ENCODE peak calls at places on chromosomes 3 and 15, in five cellular contexts. W is stomach, E is SK-N-SH, F is H1, V is A549. O is an unnamed sample.
A peak's percentile ranks its signal among the peaks of the same experiment; 100 is the strongest.

GRCh38 chr15:75673426-75674247 is 25.9 kb downstream of the SNX33 start:
- DNase-seq in W (peak; percentile 43), E (no peak), F (no peak), V (no peak), O (peak; percentile 96)

GRCh38 chr3:38027466-38028465 is 1.7 kb downstream of the PLCD1 start:
- DNase-seq in W (no peak), E (no peak), F (no peak), V (no peak), O (no peak)

GRCh38 chr15:73686781-73687256 is 2.6 kb downstream of the CD276 start:
- DNase-seq in W (no peak), E (no peak), F (no peak), V (peak; percentile 17), O (peak; percentile 61)

GRCh38 chr3:33315826-33316225 is 38.6 kb downstream of the FBXL2 start:
- DNase-seq in W (no peak), E (no peak), F (no peak), V (peak; percentile 34), O (no peak)

GRCh38 chr3:137988152-137988551 is 21.8 kb upstream of the CLDN18 start:
- DNase-seq in W (peak; percentile 77), E (no peak), F (no peak), V (no peak), O (no peak)

GRCh38 chr3:173902866-173903265 is 505.3 kb downstream of the NLGN1 start:
- DNase-seq in W (no peak), E (no peak), F (no peak), V (no peak), O (no peak)

GRCh38 chr3:38029400-38030125 is at the start of gene PLCD1:
- DNase-seq in W (peak; percentile 71), E (peak; percentile 98), F (no peak), V (peak; percentile 28), O (peak; percentile 90)

GRCh38 chr15:83106994-83107840 is at the start of gene TM6SF1:
- DNase-seq in W (no peak), E (peak; percentile 80), F (no peak), V (no peak), O (no peak)

GRCh38 chr3:32421991-32422859 is 30.6 kb downstream of the CMTM7 start:
- DNase-seq in W (peak; percentile 97), E (peak; percentile 43), F (no peak), V (peak; percentile 38), O (peak; percentile 94)

GRCh38 chr15:80265021-80265420 is 13.0 kb upstream of the CTXND1 start:
- DNase-seq in W (no peak), E (no peak), F (no peak), V (no peak), O (peak; percentile 24)

GRCh38 chr3:182970811-182971418 is 9.4 kb downstream of the DCUN1D1 start:
- DNase-seq in W (no peak), E (no peak), F (no peak), V (no peak), O (no peak)

GRCh38 chr3:37736632-37737031 is 125.0 kb upstream of the CTDSPL start:
- DNase-seq in W (no peak), E (no peak), F (no peak), V (no peak), O (no peak)

GRCh38 chr15:62717496-62717895 is 325.1 kb upstream of the TPM1 start:
- DNase-seq in W (no peak), E (no peak), F (no peak), V (no peak), O (no peak)

GRCh38 chr15:58873267-58873666 is 60.2 kb downstream of the SLTM start:
- DNase-seq in W (no peak), E (no peak), F (no peak), V (no peak), O (no peak)

GRCh38 chr3:17357035-17357710 is 385.3 kb downstream of the TBC1D5 start:
- DNase-seq in W (no peak), E (no peak), F (no peak), V (no peak), O (no peak)

GRCh38 chr3:188559069-188559410 is 405.1 kb downstream of the LPP start:
- DNase-seq in W (no peak), E (no peak), F (no peak), V (no peak), O (no peak)

GRCh38 chr3:16868513-16868912 is 16.2 kb upstream of the PLCL2 start:
- DNase-seq in W (no peak), E (no peak), F (no peak), V (no peak), O (no peak)

GRCh38 chr3:194296448-194296831 is 54.7 kb downstream of the CPN2 start:
- DNase-seq in W (no peak), E (no peak), F (no peak), V (peak; percentile 66), O (peak; percentile 68)

GRCh38 chr3:72375237-72376154 is 472.7 kb downstream of the SHQ1 start:
- DNase-seq in W (no peak), E (no peak), F (no peak), V (no peak), O (no peak)

GRCh38 chr15:68578960-68579935 is at the start of gene CORO2B:
- DNase-seq in W (no peak), E (peak; percentile 87), F (no peak), V (peak; percentile 31), O (no peak)

GRCh38 chr3:152399374-152399773 is 130.6 kb downstream of the MBNL1 start:
- DNase-seq in W (no peak), E (no peak), F (no peak), V (peak; percentile 53), O (no peak)

GRCh38 chr15:75186044-75186443 is 15.6 kb upstream of the C15orf39 start:
- DNase-seq in W (no peak), E (no peak), F (no peak), V (no peak), O (peak; percentile 53)

GRCh38 chr3:145197051-145197562 is 963.9 kb downstream of the PLOD2 start:
- DNase-seq in W (peak; percentile 34), E (no peak), F (no peak), V (no peak), O (no peak)

GRCh38 chr3:53083496-53083895 is 37.6 kb upstream of the SFMBT1 start:
- DNase-seq in W (no peak), E (peak; percentile 77), F (no peak), V (no peak), O (peak; percentile 73)

GRCh38 chr3:193087336-193087735 is 153.7 kb upstream of the PLAAT1 start:
- DNase-seq in W (no peak), E (no peak), F (no peak), V (no peak), O (no peak)

GRCh38 chr15:75817151-75817935 is 25.9 kb upstream of the UBE2Q2 start:
- DNase-seq in W (no peak), E (no peak), F (no peak), V (peak; percentile 37), O (no peak)

GRCh38 chr3:14440531-14441239 is 38.3 kb downstream of the SLC6A6 start:
- DNase-seq in W (no peak), E (peak; percentile 88), F (no peak), V (peak; percentile 46), O (no peak)

GRCh38 chr3:135239485-135239884 is 444.4 kb downstream of the EPHB1 start:
- DNase-seq in W (no peak), E (peak; percentile 33), F (no peak), V (no peak), O (no peak)

GRCh38 chr3:129383292-129383860 is 45.1 kb downstream of the EFCAB12 start:
- DNase-seq in W (peak; percentile 55), E (peak; percentile 83), F (peak; percentile 39), V (peak; percentile 71), O (no peak)

GRCh38 chr3:158531334-158531733 is 39.7 kb upstream of the MLF1 start:
- DNase-seq in W (no peak), E (no peak), F (no peak), V (no peak), O (no peak)

GRCh38 chr15:25545889-25546288 is 107.1 kb upstream of the UBE3A start:
- DNase-seq in W (no peak), E (no peak), F (no peak), V (no peak), O (no peak)

GRCh38 chr3:1805331-1805730 is 293.3 kb upstream of the CNTN4 start:
- DNase-seq in W (no peak), E (no peak), F (no peak), V (no peak), O (no peak)

GRCh38 chr3:116443096-116443793 is 2.0 kb downstream of the LSAMP start:
- DNase-seq in W (no peak), E (peak; percentile 29), F (no peak), V (no peak), O (no peak)

GRCh38 chr3:61955483-61955882 is 394.1 kb downstream of the PTPRG start:
- DNase-seq in W (no peak), E (no peak), F (no peak), V (no peak), O (no peak)

GRCh38 chr15:37142371-37142770 is 42.0 kb upstream of the MEIS2 start:
- DNase-seq in W (no peak), E (no peak), F (no peak), V (no peak), O (no peak)

GRCh38 chr3:172074578-172074977 is 35.2 kb downstream of the FNDC3B start:
- DNase-seq in W (no peak), E (no peak), F (no peak), V (no peak), O (peak; percentile 78)
- TF ChIP-seq EP300 in W (no peak), E (no peak), F (no peak), V (no peak), O (no peak)

GRCh38 chr3:9408061-9408460 is 10.6 kb downstream of the SETD5 start:
- DNase-seq in W (no peak), E (no peak), F (no peak), V (no peak), O (no peak)

GRCh38 chr3:9408546-9408945 is 11.1 kb downstream of the SETD5 start:
- DNase-seq in W (no peak), E (no peak), F (no peak), V (no peak), O (no peak)

GRCh38 chr3:9412293-9412692 is 14.9 kb downstream of the SETD5 start:
- DNase-seq in W (no peak), E (no peak), F (no peak), V (no peak), O (no peak)

GRCh38 chr3:9411302-9411701 is 13.9 kb downstream of the SETD5 start:
- DNase-seq in W (no peak), E (no peak), F (no peak), V (no peak), O (no peak)

GRCh38 chr3:9409981-9410849 is 12.8 kb downstream of the SETD5 start:
- DNase-seq in W (no peak), E (no peak), F (no peak), V (no peak), O (no peak)
- TF ChIP-seq EP300 in W (no peak), E (no peak), F (no peak), V (no peak), O (no peak)

GRCh38 chr15:70602834-70603560 is 160.4 kb downstream of the UACA start:
- DNase-seq in W (no peak), E (no peak), F (no peak), V (no peak), O (no peak)
- TF ChIP-seq EP300 in W (no peak), E (no peak), F (no peak), V (no peak), O (no peak)

DNA sequence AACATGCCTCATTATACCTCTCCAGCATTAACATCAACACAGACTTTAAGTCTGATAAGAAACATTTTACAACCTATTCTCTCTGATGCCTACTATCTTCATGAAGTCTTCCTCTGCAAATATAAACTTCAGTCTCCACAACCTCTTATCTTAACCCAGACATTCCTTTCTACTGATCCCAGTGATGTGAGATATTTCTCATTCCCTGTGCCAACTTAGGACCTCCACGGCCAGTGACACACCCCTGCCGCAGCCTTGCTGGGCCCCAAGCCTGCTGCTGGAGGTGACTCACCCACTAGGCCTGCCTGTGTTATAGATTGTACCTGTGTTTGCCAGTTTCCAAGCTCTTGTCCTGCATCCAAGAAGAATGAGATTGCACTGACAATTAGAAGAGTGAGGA is 734.5 kb upstream of the CADM2 start:
- DNase-seq in W (no peak), E (no peak), F (no peak), V (no peak), O (no peak)
- TF ChIP-seq EP300 in W (no peak), E (no peak), F (no peak), V (no peak), O (no peak)